ENCODE peak calls at places on chromosomes 16 and 17, in six cellular contexts. One of them, this sample, is unnamed.

GRCh38 chr16:10932959-10933710 is 9.1 kb downstream of the DEXI start:
- DNase-seq in RWPE1: no peak
- DNase-seq in type B pancreatic cell: no peak
- DNase-seq in omental fat pad: no peak
- DNase-seq in GM12865: no peak
- DNase-seq in lower leg skin: no peak
- DNase-seq in this sample: no peak

GRCh38 chr16:75282811-75283281 is 31.4 kb upstream of the BCAR1 start:
- DNase-seq in RWPE1: no peak
- DNase-seq in type B pancreatic cell: no peak
- DNase-seq in omental fat pad: no peak
- DNase-seq in GM12865: no peak
- DNase-seq in lower leg skin: no peak
- DNase-seq in this sample: peak

GRCh38 chr17:48307814-48308411 is 122.1 kb downstream of the SKAP1 start:
- DNase-seq in RWPE1: peak
- DNase-seq in type B pancreatic cell: no peak
- DNase-seq in omental fat pad: no peak
- DNase-seq in GM12865: peak
- DNase-seq in lower leg skin: peak
- DNase-seq in this sample: peak

GRCh38 chr17:49755681-49756283 is 8.1 kb downstream of the FAM117A start:
- DNase-seq in RWPE1: no peak
- DNase-seq in type B pancreatic cell: no peak
- DNase-seq in omental fat pad: no peak
- DNase-seq in GM12865: no peak
- DNase-seq in lower leg skin: no peak
- DNase-seq in this sample: no peak

GRCh38 chr16:89723279-89724250 is 2.2 kb downstream of the ZNF276 start:
- DNase-seq in RWPE1: no peak
- DNase-seq in type B pancreatic cell: no peak
- DNase-seq in omental fat pad: no peak
- DNase-seq in GM12865: no peak
- DNase-seq in lower leg skin: no peak
- DNase-seq in this sample: peak

GRCh38 chr16:30356401-30357084 is 1.4 kb upstream of the CD2BP2 start:
- DNase-seq in RWPE1: no peak
- DNase-seq in type B pancreatic cell: no peak
- DNase-seq in omental fat pad: no peak
- DNase-seq in GM12865: no peak
- DNase-seq in lower leg skin: no peak
- DNase-seq in this sample: no peak

GRCh38 chr17:17743391-17744112 is 62.3 kb downstream of the RAI1 start:
- DNase-seq in RWPE1: no peak
- DNase-seq in type B pancreatic cell: no peak
- DNase-seq in omental fat pad: no peak
- DNase-seq in GM12865: no peak
- DNase-seq in lower leg skin: no peak
- DNase-seq in this sample: no peak

GRCh38 chr17:35630530-35631148 is 43.5 kb downstream of the AP2B1 start:
- DNase-seq in RWPE1: peak
- DNase-seq in type B pancreatic cell: no peak
- DNase-seq in omental fat pad: no peak
- DNase-seq in GM12865: no peak
- DNase-seq in lower leg skin: no peak
- DNase-seq in this sample: no peak

GRCh38 chr16:77385481-77385880 is 49.4 kb downstream of the ADAMTS18 start:
- DNase-seq in RWPE1: no peak
- DNase-seq in type B pancreatic cell: no peak
- DNase-seq in omental fat pad: no peak
- DNase-seq in GM12865: no peak
- DNase-seq in lower leg skin: no peak
- DNase-seq in this sample: no peak

GRCh38 chr16:68972720-68973119 is 129.4 kb downstream of the TANGO6 start:
- DNase-seq in RWPE1: no peak
- DNase-seq in type B pancreatic cell: no peak
- DNase-seq in omental fat pad: no peak
- DNase-seq in GM12865: no peak
- DNase-seq in lower leg skin: no peak
- DNase-seq in this sample: peak

GRCh38 chr17:40485851-40486512 is 15.4 kb downstream of the TNS4 start:
- DNase-seq in RWPE1: peak
- DNase-seq in type B pancreatic cell: no peak
- DNase-seq in omental fat pad: peak
- DNase-seq in GM12865: no peak
- DNase-seq in lower leg skin: peak
- DNase-seq in this sample: no peak

GRCh38 chr17:70655179-70655578 is 485.8 kb downstream of the KCNJ2 start:
- DNase-seq in RWPE1: no peak
- DNase-seq in type B pancreatic cell: no peak
- DNase-seq in omental fat pad: no peak
- DNase-seq in GM12865: no peak
- DNase-seq in lower leg skin: no peak
- DNase-seq in this sample: no peak

GRCh38 chr17:74960739-74961342 is 11.7 kb downstream of the HID1 start:
- DNase-seq in RWPE1: no peak
- DNase-seq in type B pancreatic cell: no peak
- DNase-seq in omental fat pad: no peak
- DNase-seq in GM12865: peak
- DNase-seq in lower leg skin: no peak
- DNase-seq in this sample: peak

GRCh38 chr17:49434821-49435581 is 20.3 kb upstream of the PHB1 start:
- DNase-seq in RWPE1: peak
- DNase-seq in type B pancreatic cell: no peak
- DNase-seq in omental fat pad: no peak
- DNase-seq in GM12865: peak
- DNase-seq in lower leg skin: no peak
- DNase-seq in this sample: peak

GRCh38 chr16:81263470-81264200 is 25.1 kb downstream of the BCO1 start:
- DNase-seq in RWPE1: no peak
- DNase-seq in type B pancreatic cell: no peak
- DNase-seq in omental fat pad: no peak
- DNase-seq in GM12865: no peak
- DNase-seq in lower leg skin: no peak
- DNase-seq in this sample: no peak

GRCh38 chr17:33864758-33865229 is 390.3 kb upstream of the CCL2 start:
- DNase-seq in RWPE1: no peak
- DNase-seq in type B pancreatic cell: no peak
- DNase-seq in omental fat pad: no peak
- DNase-seq in GM12865: no peak
- DNase-seq in lower leg skin: no peak
- DNase-seq in this sample: peak

GRCh38 chr16:9522589-9522988 is 431.1 kb downstream of the HAPSTR1 start:
- DNase-seq in RWPE1: no peak
- DNase-seq in type B pancreatic cell: no peak
- DNase-seq in omental fat pad: no peak
- DNase-seq in GM12865: no peak
- DNase-seq in lower leg skin: no peak
- DNase-seq in this sample: no peak

GRCh38 chr16:24848065-24848464 is 2.3 kb downstream of the SLC5A11 start:
- DNase-seq in RWPE1: no peak
- DNase-seq in type B pancreatic cell: no peak
- DNase-seq in omental fat pad: no peak
- DNase-seq in GM12865: no peak
- DNase-seq in lower leg skin: no peak
- DNase-seq in this sample: no peak

GRCh38 chr17:41141361-41141760 is 1.0 kb upstream of the KRTAP4-6 start:
- DNase-seq in RWPE1: no peak
- DNase-seq in type B pancreatic cell: no peak
- DNase-seq in omental fat pad: no peak
- DNase-seq in GM12865: no peak
- DNase-seq in lower leg skin: no peak
- DNase-seq in this sample: no peak

GRCh38 chr17:48510761-48511604 is 19.8 kb downstream of the HOXB1 start:
- DNase-seq in RWPE1: no peak
- DNase-seq in type B pancreatic cell: no peak
- DNase-seq in omental fat pad: no peak
- DNase-seq in GM12865: peak
- DNase-seq in lower leg skin: no peak
- DNase-seq in this sample: no peak

DNA sequence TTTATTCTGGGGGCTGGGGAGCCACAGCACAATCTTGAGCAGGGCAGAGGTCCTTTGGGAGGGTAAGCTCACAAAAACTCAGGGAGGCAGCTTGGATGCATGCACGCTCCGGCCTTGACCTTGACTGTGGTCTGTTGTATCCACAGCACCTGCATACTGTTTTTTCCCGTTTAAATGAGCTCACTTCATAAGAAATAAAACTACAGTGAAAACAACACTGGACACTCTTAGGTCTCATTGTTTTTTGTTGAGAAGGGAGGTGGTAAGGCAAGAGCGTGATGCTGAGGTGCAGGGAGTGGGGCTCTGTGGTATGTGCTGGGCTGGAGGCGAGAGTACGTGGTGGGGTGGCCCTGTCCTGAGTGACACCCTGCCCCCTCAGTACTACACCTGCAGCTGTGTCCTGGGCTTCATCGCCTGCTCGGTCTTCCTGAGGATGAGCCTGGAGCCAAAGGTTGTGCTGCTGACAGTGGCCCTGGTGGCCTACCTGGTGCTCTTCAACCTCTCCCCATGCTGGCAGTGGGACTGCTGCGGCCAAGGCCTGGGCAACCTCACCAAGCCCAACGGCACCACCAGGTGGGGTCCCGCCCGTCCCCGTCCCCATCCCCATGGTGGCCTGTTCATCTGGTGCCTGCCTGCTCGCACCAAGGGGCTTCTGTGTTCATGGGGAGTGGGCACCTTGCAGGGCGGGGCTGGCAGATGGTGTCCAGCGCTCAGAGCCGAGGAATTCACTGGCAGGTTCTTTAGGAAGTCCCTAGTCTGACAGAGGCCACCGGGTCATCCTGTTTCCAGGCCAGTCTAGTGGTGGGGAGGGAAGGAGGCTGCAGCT is 44.2 kb downstream of the ADCY7 start:
- DNase-seq in RWPE1: no peak
- DNase-seq in type B pancreatic cell: peak
- DNase-seq in omental fat pad: no peak
- DNase-seq in GM12865: no peak
- DNase-seq in lower leg skin: no peak
- DNase-seq in this sample: no peak
- TF ChIP-seq CTCF in RWPE1: no peak
- TF ChIP-seq CTCF in type B pancreatic cell: no peak
- TF ChIP-seq CTCF in omental fat pad: no peak
- TF ChIP-seq CTCF in GM12865: no peak
- TF ChIP-seq CTCF in lower leg skin: no peak
- TF ChIP-seq CTCF in this sample: no peak

DNA sequence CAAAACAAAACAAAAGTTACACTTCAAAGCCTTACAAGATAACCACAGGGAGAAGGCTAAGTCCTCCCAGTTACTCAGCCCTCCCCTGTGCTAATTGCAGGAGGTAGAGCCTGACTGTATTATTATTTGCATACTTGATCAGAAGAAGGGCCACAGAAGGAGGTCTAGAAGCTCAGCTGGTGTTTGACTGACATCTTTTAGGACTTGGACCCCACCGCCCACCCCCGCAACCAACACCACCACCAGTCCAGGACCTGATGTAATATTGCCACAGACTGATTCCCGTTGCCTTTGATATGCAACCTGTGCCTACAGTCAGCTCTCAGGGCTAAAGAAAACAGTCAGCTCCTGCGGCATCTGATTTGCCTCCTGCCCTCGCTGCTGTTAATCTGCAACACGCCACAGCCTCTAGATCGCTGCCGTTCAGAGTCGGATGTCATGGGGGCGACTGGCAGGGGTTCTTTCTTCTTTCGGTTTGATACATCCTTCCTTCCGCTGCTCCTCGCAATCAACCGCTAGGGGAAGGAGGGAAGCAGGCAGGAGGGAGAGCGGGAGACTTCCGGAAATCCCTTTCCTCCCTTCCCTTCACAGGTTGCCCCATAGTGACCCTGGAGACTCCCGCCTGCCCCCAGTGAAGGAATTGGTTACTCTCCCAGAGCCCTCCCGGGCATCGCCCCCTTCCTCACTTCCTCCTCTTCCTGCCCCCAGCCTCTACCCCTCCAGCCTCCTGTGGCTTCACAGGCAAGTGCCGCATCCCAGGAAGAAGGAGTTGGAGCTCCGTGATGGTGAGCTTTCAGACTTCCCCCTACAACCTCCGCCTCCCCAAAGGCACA is 90.5 kb upstream of the SOX9 start:
- DNase-seq in RWPE1: no peak
- DNase-seq in type B pancreatic cell: peak
- DNase-seq in omental fat pad: no peak
- DNase-seq in GM12865: peak
- DNase-seq in lower leg skin: peak
- DNase-seq in this sample: peak
- TF ChIP-seq CTCF in RWPE1: no peak
- TF ChIP-seq CTCF in type B pancreatic cell: peak
- TF ChIP-seq CTCF in omental fat pad: no peak
- TF ChIP-seq CTCF in GM12865: peak
- TF ChIP-seq CTCF in lower leg skin: no peak
- TF ChIP-seq CTCF in this sample: peak

GRCh38 chr17:37358830-37359681 is 16.7 kb upstream of the C17orf78 start:
- DNase-seq in RWPE1: peak
- DNase-seq in type B pancreatic cell: peak
- DNase-seq in omental fat pad: peak
- DNase-seq in GM12865: peak
- DNase-seq in lower leg skin: peak
- DNase-seq in this sample: peak
- TF ChIP-seq CTCF in RWPE1: peak
- TF ChIP-seq CTCF in type B pancreatic cell: peak
- TF ChIP-seq CTCF in omental fat pad: no peak
- TF ChIP-seq CTCF in GM12865: peak
- TF ChIP-seq CTCF in lower leg skin: no peak
- TF ChIP-seq CTCF in this sample: no peak

GRCh38 chr17:77364381-77364911 is 223.7 kb downstream of the SEC14L1 start:
- DNase-seq in RWPE1: no peak
- DNase-seq in type B pancreatic cell: no peak
- DNase-seq in omental fat pad: no peak
- DNase-seq in GM12865: no peak
- DNase-seq in lower leg skin: no peak
- DNase-seq in this sample: no peak

GRCh38 chr17:77365584-77366186 is 224.9 kb downstream of the SEC14L1 start:
- DNase-seq in RWPE1: peak
- DNase-seq in type B pancreatic cell: no peak
- DNase-seq in omental fat pad: no peak
- DNase-seq in GM12865: no peak
- DNase-seq in lower leg skin: peak
- DNase-seq in this sample: peak

GRCh38 chr17:77364941-77365583 is 224.3 kb downstream of the SEC14L1 start:
- DNase-seq in RWPE1: no peak
- DNase-seq in type B pancreatic cell: no peak
- DNase-seq in omental fat pad: no peak
- DNase-seq in GM12865: no peak
- DNase-seq in lower leg skin: no peak
- DNase-seq in this sample: no peak

GRCh38 chr17:77361986-77362620 is 221.3 kb downstream of the SEC14L1 start:
- DNase-seq in RWPE1: no peak
- DNase-seq in type B pancreatic cell: no peak
- DNase-seq in omental fat pad: no peak
- DNase-seq in GM12865: no peak
- DNase-seq in lower leg skin: no peak
- DNase-seq in this sample: no peak

GRCh38 chr17:77363821-77364361 is 223.1 kb downstream of the SEC14L1 start:
- DNase-seq in RWPE1: no peak
- DNase-seq in type B pancreatic cell: no peak
- DNase-seq in omental fat pad: no peak
- DNase-seq in GM12865: no peak
- DNase-seq in lower leg skin: no peak
- DNase-seq in this sample: peak
- TF ChIP-seq CTCF in RWPE1: no peak
- TF ChIP-seq CTCF in type B pancreatic cell: no peak
- TF ChIP-seq CTCF in omental fat pad: no peak
- TF ChIP-seq CTCF in GM12865: no peak
- TF ChIP-seq CTCF in lower leg skin: no peak
- TF ChIP-seq CTCF in this sample: no peak

GRCh38 chr17:67546578-67547527 is 169.8 kb downstream of the PITPNC1 start:
- DNase-seq in RWPE1: no peak
- DNase-seq in type B pancreatic cell: no peak
- DNase-seq in omental fat pad: peak
- DNase-seq in GM12865: peak
- DNase-seq in lower leg skin: no peak
- DNase-seq in this sample: peak
- TF ChIP-seq CTCF in RWPE1: no peak
- TF ChIP-seq CTCF in type B pancreatic cell: no peak
- TF ChIP-seq CTCF in omental fat pad: no peak
- TF ChIP-seq CTCF in GM12865: no peak
- TF ChIP-seq CTCF in lower leg skin: no peak
- TF ChIP-seq CTCF in this sample: no peak

This sample was measured in BE2C.